ENCODE peak calls at places on chromosomes 13 and 19, in seven cellular contexts. One of them, this sample, is unnamed.

GRCh38 chr13:23741879-23742510 is 147.2 kb downstream of the MIPEP start:
- DNase-seq in stimulated activated CD8-positive, alpha-beta memory T cell treated with anti-CD3 and anti-CD28 coated beads, Interleukin-7, amount 100 ng/mL, for 24 hours: no peak
- DNase-seq in kidney epithelial cell: no peak
- DNase-seq in retina: no peak
- DNase-seq in CD4-positive, CD25-positive, alpha-beta regulatory T cell: no peak
- DNase-seq in amniotic epithelial cell: no peak
- DNase-seq in astrocyte of the spinal cord: no peak
- DNase-seq in this sample: no peak

GRCh38 chr19:47641891-47642485 is 33.1 kb downstream of the BICRA start:
- DNase-seq in CD4-positive, CD25-positive, alpha-beta regulatory T cell: no peak
- DNase-seq in stimulated activated CD8-positive, alpha-beta memory T cell treated with anti-CD3 and anti-CD28 coated beads, Interleukin-7, amount 100 ng/mL, for 24 hours: no peak
- DNase-seq in retina: no peak
- DNase-seq in kidney epithelial cell: no peak
- DNase-seq in amniotic epithelial cell: peak
- DNase-seq in astrocyte of the spinal cord: no peak
- DNase-seq in this sample: no peak

GRCh38 chr19:15195987-15196682 is 4.7 kb downstream of the NOTCH3 start:
- DNase-seq in retina: no peak
- DNase-seq in stimulated activated CD8-positive, alpha-beta memory T cell treated with anti-CD3 and anti-CD28 coated beads, Interleukin-7, amount 100 ng/mL, for 24 hours: no peak
- DNase-seq in amniotic epithelial cell: no peak
- DNase-seq in astrocyte of the spinal cord: no peak
- DNase-seq in kidney epithelial cell: peak
- DNase-seq in CD4-positive, CD25-positive, alpha-beta regulatory T cell: no peak
- DNase-seq in this sample: no peak

GRCh38 chr13:30607908-30608307 is 9.8 kb upstream of the USPL1 start:
- DNase-seq in CD4-positive, CD25-positive, alpha-beta regulatory T cell: peak
- DNase-seq in astrocyte of the spinal cord: no peak
- DNase-seq in kidney epithelial cell: no peak
- DNase-seq in amniotic epithelial cell: no peak
- DNase-seq in retina: no peak
- DNase-seq in stimulated activated CD8-positive, alpha-beta memory T cell treated with anti-CD3 and anti-CD28 coated beads, Interleukin-7, amount 100 ng/mL, for 24 hours: peak
- DNase-seq in this sample: no peak

GRCh38 chr13:80341771-80342271 is 895 bp upstream of the SPRY2 start:
- DNase-seq in astrocyte of the spinal cord: peak
- DNase-seq in kidney epithelial cell: no peak
- DNase-seq in CD4-positive, CD25-positive, alpha-beta regulatory T cell: no peak
- DNase-seq in retina: no peak
- DNase-seq in stimulated activated CD8-positive, alpha-beta memory T cell treated with anti-CD3 and anti-CD28 coated beads, Interleukin-7, amount 100 ng/mL, for 24 hours: no peak
- DNase-seq in amniotic epithelial cell: peak
- DNase-seq in this sample: peak

GRCh38 chr13:100495455-100495854 is 93.1 kb downstream of the GGACT start:
- DNase-seq in astrocyte of the spinal cord: no peak
- DNase-seq in stimulated activated CD8-positive, alpha-beta memory T cell treated with anti-CD3 and anti-CD28 coated beads, Interleukin-7, amount 100 ng/mL, for 24 hours: no peak
- DNase-seq in CD4-positive, CD25-positive, alpha-beta regulatory T cell: no peak
- DNase-seq in retina: no peak
- DNase-seq in amniotic epithelial cell: no peak
- DNase-seq in kidney epithelial cell: no peak
- DNase-seq in this sample: no peak

GRCh38 chr13:112686987-112687386 is 2.9 kb upstream of the ATP11A start:
- DNase-seq in retina: no peak
- DNase-seq in CD4-positive, CD25-positive, alpha-beta regulatory T cell: no peak
- DNase-seq in amniotic epithelial cell: no peak
- DNase-seq in kidney epithelial cell: no peak
- DNase-seq in astrocyte of the spinal cord: no peak
- DNase-seq in stimulated activated CD8-positive, alpha-beta memory T cell treated with anti-CD3 and anti-CD28 coated beads, Interleukin-7, amount 100 ng/mL, for 24 hours: no peak
- DNase-seq in this sample: no peak

GRCh38 chr19:3403489-3404323 is 37.3 kb downstream of the NFIC start:
- DNase-seq in amniotic epithelial cell: peak
- DNase-seq in kidney epithelial cell: no peak
- DNase-seq in CD4-positive, CD25-positive, alpha-beta regulatory T cell: no peak
- DNase-seq in astrocyte of the spinal cord: peak
- DNase-seq in retina: peak
- DNase-seq in stimulated activated CD8-positive, alpha-beta memory T cell treated with anti-CD3 and anti-CD28 coated beads, Interleukin-7, amount 100 ng/mL, for 24 hours: no peak
- DNase-seq in this sample: peak

GRCh38 chr13:50124536-50125305 is 109.5 kb downstream of the KCNRG start:
- DNase-seq in astrocyte of the spinal cord: peak
- DNase-seq in amniotic epithelial cell: peak
- DNase-seq in kidney epithelial cell: no peak
- DNase-seq in stimulated activated CD8-positive, alpha-beta memory T cell treated with anti-CD3 and anti-CD28 coated beads, Interleukin-7, amount 100 ng/mL, for 24 hours: peak
- DNase-seq in CD4-positive, CD25-positive, alpha-beta regulatory T cell: peak
- DNase-seq in retina: peak
- DNase-seq in this sample: no peak

GRCh38 chr13:52961196-52961845 is 67.3 kb upstream of the OLFM4 start:
- DNase-seq in kidney epithelial cell: no peak
- DNase-seq in stimulated activated CD8-positive, alpha-beta memory T cell treated with anti-CD3 and anti-CD28 coated beads, Interleukin-7, amount 100 ng/mL, for 24 hours: no peak
- DNase-seq in CD4-positive, CD25-positive, alpha-beta regulatory T cell: no peak
- DNase-seq in amniotic epithelial cell: no peak
- DNase-seq in astrocyte of the spinal cord: no peak
- DNase-seq in retina: peak
- DNase-seq in this sample: no peak

GRCh38 chr13:29959086-29959485 is 108.7 kb upstream of the UBL3 start:
- DNase-seq in retina: no peak
- DNase-seq in amniotic epithelial cell: no peak
- DNase-seq in CD4-positive, CD25-positive, alpha-beta regulatory T cell: no peak
- DNase-seq in stimulated activated CD8-positive, alpha-beta memory T cell treated with anti-CD3 and anti-CD28 coated beads, Interleukin-7, amount 100 ng/mL, for 24 hours: no peak
- DNase-seq in astrocyte of the spinal cord: no peak
- DNase-seq in kidney epithelial cell: no peak
- DNase-seq in this sample: no peak

GRCh38 chr19:17080441-17080803 is 4.8 kb downstream of the MYO9B start:
- DNase-seq in amniotic epithelial cell: no peak
- DNase-seq in kidney epithelial cell: no peak
- DNase-seq in retina: no peak
- DNase-seq in CD4-positive, CD25-positive, alpha-beta regulatory T cell: no peak
- DNase-seq in astrocyte of the spinal cord: no peak
- DNase-seq in stimulated activated CD8-positive, alpha-beta memory T cell treated with anti-CD3 and anti-CD28 coated beads, Interleukin-7, amount 100 ng/mL, for 24 hours: no peak
- DNase-seq in this sample: no peak

GRCh38 chr13:73259061-73259908 is 200.5 kb downstream of the KLF5 start:
- DNase-seq in kidney epithelial cell: no peak
- DNase-seq in stimulated activated CD8-positive, alpha-beta memory T cell treated with anti-CD3 and anti-CD28 coated beads, Interleukin-7, amount 100 ng/mL, for 24 hours: no peak
- DNase-seq in astrocyte of the spinal cord: no peak
- DNase-seq in CD4-positive, CD25-positive, alpha-beta regulatory T cell: no peak
- DNase-seq in retina: no peak
- DNase-seq in amniotic epithelial cell: peak
- DNase-seq in this sample: no peak

GRCh38 chr19:55553217-55554182 is 8.2 kb upstream of the SBK3 start:
- DNase-seq in retina: no peak
- DNase-seq in kidney epithelial cell: no peak
- DNase-seq in stimulated activated CD8-positive, alpha-beta memory T cell treated with anti-CD3 and anti-CD28 coated beads, Interleukin-7, amount 100 ng/mL, for 24 hours: no peak
- DNase-seq in amniotic epithelial cell: peak
- DNase-seq in CD4-positive, CD25-positive, alpha-beta regulatory T cell: no peak
- DNase-seq in astrocyte of the spinal cord: no peak
- DNase-seq in this sample: no peak

GRCh38 chr13:26557051-26557392 is 461 bp upstream of the WASF3 start:
- DNase-seq in stimulated activated CD8-positive, alpha-beta memory T cell treated with anti-CD3 and anti-CD28 coated beads, Interleukin-7, amount 100 ng/mL, for 24 hours: no peak
- DNase-seq in CD4-positive, CD25-positive, alpha-beta regulatory T cell: no peak
- DNase-seq in amniotic epithelial cell: no peak
- DNase-seq in retina: no peak
- DNase-seq in astrocyte of the spinal cord: no peak
- DNase-seq in kidney epithelial cell: no peak
- DNase-seq in this sample: no peak

GRCh38 chr19:10001899-10002298 is 8.4 kb downstream of the COL5A3 start:
- DNase-seq in kidney epithelial cell: no peak
- DNase-seq in amniotic epithelial cell: no peak
- DNase-seq in astrocyte of the spinal cord: no peak
- DNase-seq in retina: no peak
- DNase-seq in stimulated activated CD8-positive, alpha-beta memory T cell treated with anti-CD3 and anti-CD28 coated beads, Interleukin-7, amount 100 ng/mL, for 24 hours: no peak
- DNase-seq in CD4-positive, CD25-positive, alpha-beta regulatory T cell: no peak
- DNase-seq in this sample: no peak

GRCh38 chr13:40765602-40766001 is 5.4 kb downstream of the MRPS31 start:
- DNase-seq in astrocyte of the spinal cord: no peak
- DNase-seq in retina: no peak
- DNase-seq in CD4-positive, CD25-positive, alpha-beta regulatory T cell: no peak
- DNase-seq in kidney epithelial cell: no peak
- DNase-seq in amniotic epithelial cell: no peak
- DNase-seq in stimulated activated CD8-positive, alpha-beta memory T cell treated with anti-CD3 and anti-CD28 coated beads, Interleukin-7, amount 100 ng/mL, for 24 hours: no peak
- DNase-seq in this sample: no peak

GRCh38 chr13:40077396-40078027 is 422.1 kb downstream of the COG6 start:
- DNase-seq in astrocyte of the spinal cord: no peak
- DNase-seq in amniotic epithelial cell: no peak
- DNase-seq in CD4-positive, CD25-positive, alpha-beta regulatory T cell: no peak
- DNase-seq in kidney epithelial cell: no peak
- DNase-seq in stimulated activated CD8-positive, alpha-beta memory T cell treated with anti-CD3 and anti-CD28 coated beads, Interleukin-7, amount 100 ng/mL, for 24 hours: no peak
- DNase-seq in retina: no peak
- DNase-seq in this sample: no peak

GRCh38 chr13:32746474-32746873 is 160.2 kb downstream of the PDS5B start:
- DNase-seq in amniotic epithelial cell: peak
- DNase-seq in stimulated activated CD8-positive, alpha-beta memory T cell treated with anti-CD3 and anti-CD28 coated beads, Interleukin-7, amount 100 ng/mL, for 24 hours: no peak
- DNase-seq in astrocyte of the spinal cord: peak
- DNase-seq in retina: no peak
- DNase-seq in kidney epithelial cell: no peak
- DNase-seq in CD4-positive, CD25-positive, alpha-beta regulatory T cell: no peak
- DNase-seq in this sample: no peak

GRCh38 chr13:109787135-109787954 is 962 bp upstream of the IRS2 start:
- DNase-seq in CD4-positive, CD25-positive, alpha-beta regulatory T cell: peak
- DNase-seq in retina: peak
- DNase-seq in astrocyte of the spinal cord: peak
- DNase-seq in stimulated activated CD8-positive, alpha-beta memory T cell treated with anti-CD3 and anti-CD28 coated beads, Interleukin-7, amount 100 ng/mL, for 24 hours: no peak
- DNase-seq in kidney epithelial cell: no peak
- DNase-seq in amniotic epithelial cell: peak
- DNase-seq in this sample: no peak

GRCh38 chr19:47769534-47769933 is 9.0 kb upstream of the SELENOW start:
- DNase-seq in CD4-positive, CD25-positive, alpha-beta regulatory T cell: no peak
- DNase-seq in astrocyte of the spinal cord: no peak
- DNase-seq in kidney epithelial cell: no peak
- DNase-seq in amniotic epithelial cell: no peak
- DNase-seq in retina: no peak
- DNase-seq in stimulated activated CD8-positive, alpha-beta memory T cell treated with anti-CD3 and anti-CD28 coated beads, Interleukin-7, amount 100 ng/mL, for 24 hours: no peak
- DNase-seq in this sample: no peak

GRCh38 chr19:5369962-5370367 is 29.4 kb upstream of the PTPRS start:
- DNase-seq in stimulated activated CD8-positive, alpha-beta memory T cell treated with anti-CD3 and anti-CD28 coated beads, Interleukin-7, amount 100 ng/mL, for 24 hours: peak
- DNase-seq in astrocyte of the spinal cord: peak
- DNase-seq in CD4-positive, CD25-positive, alpha-beta regulatory T cell: peak
- DNase-seq in kidney epithelial cell: no peak
- DNase-seq in retina: peak
- DNase-seq in amniotic epithelial cell: peak
- DNase-seq in this sample: no peak

GRCh38 chr19:30063184-30064020 is 121.4 kb downstream of the URI1 start:
- DNase-seq in kidney epithelial cell: no peak
- DNase-seq in CD4-positive, CD25-positive, alpha-beta regulatory T cell: no peak
- DNase-seq in amniotic epithelial cell: no peak
- DNase-seq in retina: no peak
- DNase-seq in astrocyte of the spinal cord: no peak
- DNase-seq in stimulated activated CD8-positive, alpha-beta memory T cell treated with anti-CD3 and anti-CD28 coated beads, Interleukin-7, amount 100 ng/mL, for 24 hours: no peak
- DNase-seq in this sample: no peak

GRCh38 chr19:35733180-35734125 is 8.8 kb downstream of the IGFLR1 start:
- DNase-seq in kidney epithelial cell: no peak
- DNase-seq in stimulated activated CD8-positive, alpha-beta memory T cell treated with anti-CD3 and anti-CD28 coated beads, Interleukin-7, amount 100 ng/mL, for 24 hours: no peak
- DNase-seq in retina: no peak
- DNase-seq in astrocyte of the spinal cord: no peak
- DNase-seq in amniotic epithelial cell: no peak
- DNase-seq in CD4-positive, CD25-positive, alpha-beta regulatory T cell: no peak
- DNase-seq in this sample: no peak

GRCh38 chr19:7928741-7929701 is 3.1 kb upstream of the CTXN1 start:
- DNase-seq in astrocyte of the spinal cord: peak
- DNase-seq in stimulated activated CD8-positive, alpha-beta memory T cell treated with anti-CD3 and anti-CD28 coated beads, Interleukin-7, amount 100 ng/mL, for 24 hours: no peak
- DNase-seq in amniotic epithelial cell: peak
- DNase-seq in CD4-positive, CD25-positive, alpha-beta regulatory T cell: peak
- DNase-seq in retina: peak
- DNase-seq in kidney epithelial cell: peak
- DNase-seq in this sample: no peak

GRCh38 chr19:56725829-56726424 is 54.4 kb upstream of the ZNF835 start:
- DNase-seq in amniotic epithelial cell: no peak
- DNase-seq in stimulated activated CD8-positive, alpha-beta memory T cell treated with anti-CD3 and anti-CD28 coated beads, Interleukin-7, amount 100 ng/mL, for 24 hours: no peak
- DNase-seq in retina: peak
- DNase-seq in kidney epithelial cell: no peak
- DNase-seq in astrocyte of the spinal cord: no peak
- DNase-seq in CD4-positive, CD25-positive, alpha-beta regulatory T cell: no peak
- DNase-seq in this sample: no peak

GRCh38 chr19:11187409-11187808 is 9.9 kb downstream of the KANK2 start:
- DNase-seq in retina: no peak
- DNase-seq in amniotic epithelial cell: no peak
- DNase-seq in CD4-positive, CD25-positive, alpha-beta regulatory T cell: no peak
- DNase-seq in stimulated activated CD8-positive, alpha-beta memory T cell treated with anti-CD3 and anti-CD28 coated beads, Interleukin-7, amount 100 ng/mL, for 24 hours: no peak
- DNase-seq in astrocyte of the spinal cord: no peak
- DNase-seq in kidney epithelial cell: no peak
- DNase-seq in this sample: no peak

GRCh38 chr19:56837892-56838679 is 2.4 kb downstream of the PEG3 start:
- DNase-seq in astrocyte of the spinal cord: peak
- DNase-seq in retina: peak
- DNase-seq in stimulated activated CD8-positive, alpha-beta memory T cell treated with anti-CD3 and anti-CD28 coated beads, Interleukin-7, amount 100 ng/mL, for 24 hours: no peak
- DNase-seq in amniotic epithelial cell: peak
- DNase-seq in kidney epithelial cell: peak
- DNase-seq in CD4-positive, CD25-positive, alpha-beta regulatory T cell: no peak
- DNase-seq in this sample: peak

GRCh38 chr13:97117388-97117910 is 104.7 kb upstream of the MBNL2 start:
- DNase-seq in stimulated activated CD8-positive, alpha-beta memory T cell treated with anti-CD3 and anti-CD28 coated beads, Interleukin-7, amount 100 ng/mL, for 24 hours: no peak
- DNase-seq in kidney epithelial cell: no peak
- DNase-seq in amniotic epithelial cell: no peak
- DNase-seq in CD4-positive, CD25-positive, alpha-beta regulatory T cell: no peak
- DNase-seq in astrocyte of the spinal cord: no peak
- DNase-seq in retina: no peak
- DNase-seq in this sample: no peak

GRCh38 chr19:40213251-40213793 is 4.9 kb downstream of the TTC9B start:
- DNase-seq in kidney epithelial cell: no peak
- DNase-seq in CD4-positive, CD25-positive, alpha-beta regulatory T cell: no peak
- DNase-seq in stimulated activated CD8-positive, alpha-beta memory T cell treated with anti-CD3 and anti-CD28 coated beads, Interleukin-7, amount 100 ng/mL, for 24 hours: no peak
- DNase-seq in retina: no peak
- DNase-seq in amniotic epithelial cell: no peak
- DNase-seq in astrocyte of the spinal cord: no peak
- DNase-seq in this sample: no peak

GRCh38 chr13:91045351-91046034 is 302.0 kb upstream of the MIR17HG start:
- DNase-seq in amniotic epithelial cell: peak
- DNase-seq in stimulated activated CD8-positive, alpha-beta memory T cell treated with anti-CD3 and anti-CD28 coated beads, Interleukin-7, amount 100 ng/mL, for 24 hours: no peak
- DNase-seq in kidney epithelial cell: peak
- DNase-seq in retina: peak
- DNase-seq in astrocyte of the spinal cord: peak
- DNase-seq in CD4-positive, CD25-positive, alpha-beta regulatory T cell: no peak
- DNase-seq in this sample: peak

GRCh38 chr13:100392709-100393630 is 195.6 kb downstream of the GGACT start:
- DNase-seq in kidney epithelial cell: peak
- DNase-seq in retina: no peak
- DNase-seq in CD4-positive, CD25-positive, alpha-beta regulatory T cell: no peak
- DNase-seq in stimulated activated CD8-positive, alpha-beta memory T cell treated with anti-CD3 and anti-CD28 coated beads, Interleukin-7, amount 100 ng/mL, for 24 hours: peak
- DNase-seq in astrocyte of the spinal cord: peak
- DNase-seq in amniotic epithelial cell: peak
- DNase-seq in this sample: no peak

GRCh38 chr13:110226051-110226562 is 80.8 kb downstream of the COL4A1 start:
- DNase-seq in retina: no peak
- DNase-seq in kidney epithelial cell: no peak
- DNase-seq in CD4-positive, CD25-positive, alpha-beta regulatory T cell: no peak
- DNase-seq in stimulated activated CD8-positive, alpha-beta memory T cell treated with anti-CD3 and anti-CD28 coated beads, Interleukin-7, amount 100 ng/mL, for 24 hours: no peak
- DNase-seq in amniotic epithelial cell: peak
- DNase-seq in astrocyte of the spinal cord: no peak
- DNase-seq in this sample: no peak

GRCh38 chr19:892243-892996 is 567 bp downstream of the MED16 start:
- DNase-seq in kidney epithelial cell: no peak
- DNase-seq in retina: no peak
- DNase-seq in CD4-positive, CD25-positive, alpha-beta regulatory T cell: no peak
- DNase-seq in amniotic epithelial cell: no peak
- DNase-seq in stimulated activated CD8-positive, alpha-beta memory T cell treated with anti-CD3 and anti-CD28 coated beads, Interleukin-7, amount 100 ng/mL, for 24 hours: no peak
- DNase-seq in astrocyte of the spinal cord: no peak
- DNase-seq in this sample: no peak

GRCh38 chr19:2123682-2124387 is 27.1 kb downstream of the IZUMO4 start:
- DNase-seq in CD4-positive, CD25-positive, alpha-beta regulatory T cell: no peak
- DNase-seq in amniotic epithelial cell: peak
- DNase-seq in astrocyte of the spinal cord: no peak
- DNase-seq in stimulated activated CD8-positive, alpha-beta memory T cell treated with anti-CD3 and anti-CD28 coated beads, Interleukin-7, amount 100 ng/mL, for 24 hours: no peak
- DNase-seq in kidney epithelial cell: no peak
- DNase-seq in retina: no peak
- DNase-seq in this sample: no peak

GRCh38 chr13:58025821-58026220 is 394.3 kb downstream of the PCDH17 start:
- DNase-seq in retina: no peak
- DNase-seq in kidney epithelial cell: no peak
- DNase-seq in amniotic epithelial cell: peak
- DNase-seq in CD4-positive, CD25-positive, alpha-beta regulatory T cell: no peak
- DNase-seq in astrocyte of the spinal cord: no peak
- DNase-seq in stimulated activated CD8-positive, alpha-beta memory T cell treated with anti-CD3 and anti-CD28 coated beads, Interleukin-7, amount 100 ng/mL, for 24 hours: no peak
- DNase-seq in this sample: no peak